ENCODE peak calls at places on chromosomes 4 and X, in six cellular contexts. V is cardiac muscle cell; J is uterus; K is suprapubic skin; F is CD8-positive, alpha-beta T cell; G is body of pancreas. I is an unnamed sample.

GRCh38 chr4:161522031-161522430 is 641.8 kb downstream of the FSTL5 start:
- DNase-seq in V (peak; percentile 8), J (no peak), K (no peak), F (no peak), G (peak; percentile 18), I (no peak)

GRCh38 chr4:164438321-164438720 is 315.6 kb upstream of the SMIM31 start:
- DNase-seq in V (no peak), J (no peak), K (no peak), F (no peak), G (no peak), I (no peak)

GRCh38 chr4:87516683-87517082 is 12.5 kb downstream of the SPARCL1 start:
- DNase-seq in V (no peak), J (no peak), K (no peak), F (no peak), G (no peak), I (no peak)

GRCh38 chr4:3447431-3448395 is 5.9 kb downstream of the HGFAC start:
- DNase-seq in V (no peak), J (no peak), K (no peak), F (no peak), G (no peak), I (no peak)

GRCh38 chr4:109164011-109164410 is 138.4 kb downstream of the COL25A1 start:
- DNase-seq in V (peak; percentile 76), J (no peak), K (no peak), F (no peak), G (no peak), I (no peak)

GRCh38 chr4:155271557-155271956 is 63.1 kb downstream of the NPY2R start:
- DNase-seq in V (peak; percentile 6), J (no peak), K (no peak), F (no peak), G (no peak), I (no peak)

GRCh38 chr4:7183161-7183560 is 9.2 kb upstream of the SORCS2 start:
- DNase-seq in V (no peak), J (peak; percentile 3), K (peak; percentile 16), F (no peak), G (no peak), I (no peak)

GRCh38 chr4:152106113-152106763 is 345.4 kb upstream of the GATB start:
- DNase-seq in V (no peak), J (peak; percentile 49), K (no peak), F (no peak), G (peak; percentile 38), I (peak; percentile 66)

GRCh38 chr4:53545238-53545637 is 46.0 kb downstream of the LNX1 start:
- DNase-seq in V (no peak), J (no peak), K (no peak), F (no peak), G (no peak), I (no peak)

GRCh38 chr4:5874811-5875465 is 17.9 kb downstream of the CRMP1 start:
- DNase-seq in V (no peak), J (no peak), K (no peak), F (no peak), G (no peak), I (no peak)

GRCh38 chrX:1466971-1467561 is 14.4 kb upstream of the ASMTL start:
- DNase-seq in V (no peak), J (no peak), K (peak; percentile 75), F (peak; percentile 53), G (no peak), I (peak; percentile 29)

DNA sequence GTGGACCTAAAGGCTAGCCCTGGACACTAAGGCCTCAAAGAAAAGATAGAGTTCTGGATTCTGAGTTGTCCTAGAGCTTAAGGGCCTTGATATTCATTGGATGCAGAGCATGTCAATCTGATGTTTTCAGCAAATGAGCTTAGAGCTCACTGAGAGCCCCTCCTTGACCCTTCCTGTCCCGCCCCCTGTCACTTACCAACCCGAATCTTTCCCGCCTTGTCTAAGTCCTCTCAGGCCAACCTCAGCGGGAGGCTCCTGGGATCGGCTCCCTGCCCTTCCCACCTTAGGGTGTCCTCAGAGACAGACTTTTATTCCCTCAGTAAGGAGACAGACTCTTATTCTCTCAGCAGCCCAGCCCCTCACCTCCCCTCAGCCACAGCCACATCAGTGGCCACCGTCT is at the start of gene CT47C1:
- DNase-seq in V (no peak), J (no peak), K (no peak), F (no peak), G (no peak), I (no peak)
- H3K4me1 ChIP-seq in V (no peaks in the 10 kb centered on the region), J (no peaks in the 10 kb centered on the region), K (no peaks in the 10 kb centered on the region), F (no peaks in the 10 kb centered on the region), G (no peaks in the 10 kb centered on the region), I (no peaks in the 10 kb centered on the region)

DNA sequence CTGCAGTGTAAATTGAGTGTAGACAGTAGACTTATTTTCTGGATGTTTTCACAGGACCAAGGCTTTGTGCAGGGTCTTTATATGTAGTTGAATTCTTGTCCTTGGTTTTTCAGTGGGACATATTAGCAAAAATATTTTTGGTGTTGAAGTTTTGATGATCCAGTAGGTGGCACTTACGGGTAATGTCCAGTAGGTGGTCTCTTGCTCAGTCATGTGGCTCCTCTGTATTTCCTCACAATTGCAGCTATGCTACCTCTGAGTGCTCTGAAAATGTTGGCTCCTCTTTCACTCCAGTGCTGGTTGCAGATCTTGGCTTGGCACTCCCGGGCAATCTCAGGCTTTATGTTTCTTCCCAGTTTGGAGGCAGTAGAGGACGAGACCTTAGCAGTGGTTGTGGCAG is 419.8 kb upstream of the AMOT start:
- DNase-seq in V (no peak), J (no peak), K (no peak), F (no peak), G (no peak), I (no peak)
- TF ChIP-seq CTCF in V (no peak), J (no peak), K (no peak), F (no peak), G (no peak), I (no peak)

DNA sequence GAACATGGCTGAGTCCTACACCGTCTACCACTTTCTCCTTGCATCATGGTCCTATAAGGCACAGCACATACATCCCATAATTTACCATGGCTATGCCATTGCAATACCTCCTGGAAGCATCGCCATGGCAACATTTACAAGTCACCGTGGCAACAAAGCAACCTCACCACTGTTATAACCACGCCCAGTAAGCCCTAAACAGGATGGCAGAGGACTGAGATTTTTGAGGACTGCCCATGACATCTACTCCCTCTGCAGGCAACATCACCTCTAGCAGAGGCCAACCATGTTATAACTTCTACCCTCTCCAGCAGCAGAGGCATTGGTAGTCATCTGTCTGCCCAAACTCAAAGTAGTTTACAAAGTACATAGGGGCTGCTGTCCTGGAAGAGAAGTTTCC is 29.7 kb downstream of the BCOR start:
- DNase-seq in V (no peak), J (no peak), K (no peak), F (no peak), G (no peak), I (no peak)
- H3K4me1 ChIP-seq in V (no peaks in the 10 kb centered on the region), J (no peaks in the 10 kb centered on the region), K (peaks cover 5% of the 10 kb centered on the region), F (peaks cover 36% of the 10 kb centered on the region), G (no peaks in the 10 kb centered on the region), I (no peaks in the 10 kb centered on the region)

DNA sequence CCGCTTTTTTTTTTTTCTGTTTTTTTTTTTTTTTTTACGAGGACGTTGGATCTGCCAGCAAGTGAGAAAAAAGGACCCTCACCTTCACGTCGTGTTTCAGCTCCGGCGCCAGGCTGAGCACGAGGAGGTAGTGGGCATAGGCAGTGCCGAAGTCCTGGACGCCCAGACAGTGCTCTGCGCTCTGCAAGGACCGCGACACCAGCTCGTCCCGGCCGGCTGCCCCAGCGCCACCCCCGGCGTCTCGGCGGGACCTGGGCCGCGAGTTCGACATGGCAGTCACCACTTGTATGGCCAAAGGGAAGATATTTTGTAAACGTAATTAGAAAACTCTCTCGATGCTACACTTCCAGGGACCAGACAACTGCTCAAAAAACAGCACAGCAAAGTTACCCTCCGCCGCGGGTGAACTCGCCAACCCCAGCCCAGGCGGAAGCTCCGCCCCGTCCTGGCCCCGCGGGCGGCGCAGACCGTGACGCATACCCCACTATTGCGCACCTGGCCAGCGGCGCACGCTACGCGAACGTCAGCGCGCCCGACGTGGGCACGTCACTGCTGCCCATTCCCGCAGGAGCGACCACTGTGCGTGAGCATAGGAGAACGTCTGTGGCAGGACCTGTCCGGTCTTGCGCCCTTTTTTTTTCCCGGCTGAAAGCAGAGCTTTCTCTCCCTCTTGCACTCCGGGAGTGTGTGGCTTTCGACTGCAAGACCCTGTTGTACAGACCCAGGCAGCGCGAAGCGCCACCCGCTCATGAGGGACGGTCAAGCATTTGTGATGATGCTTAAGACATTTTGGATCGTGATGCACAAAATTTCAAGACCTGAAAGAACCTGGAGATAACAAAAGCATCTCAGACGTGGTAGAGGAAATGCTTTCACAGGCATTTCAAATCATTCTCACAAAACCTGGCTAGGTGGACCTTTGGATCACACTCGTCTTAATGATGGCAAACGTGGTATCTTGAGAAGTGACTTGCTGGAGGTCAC is at the start of gene PRMT9:
- DNase-seq in V (peak; percentile 92), J (peak; percentile 91), K (peak; percentile 90), F (peak; percentile 89), G (peak; percentile 91), I (peak; percentile 90)
- TF ChIP-seq CTCF in V (no peak), J (no peak), K (no peak), F (no peak), G (no peak), I (no peak)

GRCh38 chr4:189941005-189941450 is 356 bp downstream of the FRG1 start:
- DNase-seq in V (no peak), J (no peak), K (no peak), F (no peak), G (no peak), I (no peak)
- H3K4me1 ChIP-seq in V (peaks cover 3% of the 10 kb centered on the region), J (no peaks in the 10 kb centered on the region), K (peaks cover 24% of the 10 kb centered on the region), F (peaks cover 23% of the 10 kb centered on the region), G (peaks cover 33% of the 10 kb centered on the region), I (no peaks in the 10 kb centered on the region)

GRCh38 chrX:64230123-64230970 is at the start of gene ASB12:
- DNase-seq in V (no peak), J (no peak), K (no peak), F (no peak), G (no peak), I (no peak)
- TF ChIP-seq CTCF in V (no peak), J (no peak), K (no peak), F (no peak), G (no peak), I (no peak)

GRCh38 chr4:70706516-70706915 is 15.2 kb upstream of the RUFY3 start:
- DNase-seq in V (no peak), J (no peak), K (no peak), F (no peak), G (no peak), I (no peak)

GRCh38 chr4:70705146-70705855 is 16.5 kb upstream of the RUFY3 start:
- DNase-seq in V (peak; percentile 86), J (peak; percentile 71), K (peak; percentile 83), F (peak; percentile 72), G (peak; percentile 73), I (peak; percentile 77)

GRCh38 chr4:70705856-70706461 is 15.8 kb upstream of the RUFY3 start:
- DNase-seq in V (no peak), J (no peak), K (no peak), F (no peak), G (no peak), I (no peak)

GRCh38 chr4:70703695-70704332 is 15.5 kb downstream of the UTP3 start:
- DNase-seq in V (no peak), J (no peak), K (no peak), F (no peak), G (peak; percentile 33), I (no peak)

GRCh38 chr4:70704333-70705145 is 16.2 kb downstream of the UTP3 start:
- DNase-seq in V (peak; percentile 91), J (peak; percentile 82), K (peak; percentile 87), F (peak; percentile 62), G (peak; percentile 89), I (peak; percentile 85)
- H3K4me1 ChIP-seq in V (peaks cover 11% of the 10 kb centered on the region), J (peaks cover 5% of the 10 kb centered on the region), K (peaks cover 46% of the 10 kb centered on the region), F (peaks cover 29% of the 10 kb centered on the region), G (peaks cover 36% of the 10 kb centered on the region), I (peaks cover 5% of the 10 kb centered on the region)